ENCODE peak calls at places on chromosome 2, in six cellular contexts. U is RCC 7860; I is stimulated activated CD4-positive, alpha-beta T cell treated with anti-CD3 and anti-CD28 coated beads, Interleukin-1b, Interleukin-23, amount 100 ng/mL, for 24 hours; Z is H9; B is iPS-NIHi11; Y is A549. M is an unnamed sample.

GRCh38 chr2:17282826-17283225 is 235.4 kb downstream of the RAD51AP2 start:
- DNase-seq in Z (no peak), I (no peak), U (no peak), Y (no peak), B (no peak), M (no peak)

GRCh38 chr2:25473131-25473530 is 131.4 kb upstream of the DNMT3A start:
- DNase-seq in B (no peak), U (no peak), I (no peak), Z (no peak), Y (no peak), M (no peak)

GRCh38 chr2:169086893-169087467 is 17.6 kb downstream of the DHRS9 start:
- DNase-seq in U (peak), Z (no peak), I (no peak), Y (no peak), B (no peak), M (no peak)

GRCh38 chr2:144256996-144257707 is 262.8 kb downstream of the ZEB2 start:
- DNase-seq in B (no peak), Z (no peak), I (no peak), U (no peak), Y (no peak), M (no peak)

GRCh38 chr2:31286961-31287550 is 53.1 kb downstream of the EHD3 start:
- DNase-seq in Z (no peak), B (no peak), I (no peak), Y (no peak), U (peak), M (no peak)

GRCh38 chr2:27496357-27497287 is at the start of gene GCKR:
- DNase-seq in B (no peak), U (peak), Z (no peak), Y (no peak), I (no peak), M (no peak)

GRCh38 chr2:165953655-165954606 is at the start of gene TTC21B:
- DNase-seq in B (peak), I (peak), Y (peak), Z (peak), U (peak), M (peak)

GRCh38 chr2:215396595-215397313 is 39.1 kb downstream of the FN1 start:
- DNase-seq in I (no peak), U (no peak), Z (no peak), Y (no peak), B (no peak), M (peak)

GRCh38 chr2:72431737-72432136 is 284.1 kb upstream of the CYP26B1 start:
- DNase-seq in I (no peak), U (no peak), Y (no peak), Z (no peak), B (no peak), M (no peak)

GRCh38 chr2:225998653-225999052 is 599.1 kb downstream of the NYAP2 start:
- DNase-seq in Z (no peak), I (no peak), U (peak), B (no peak), Y (no peak), M (no peak)

GRCh38 chr2:75292826-75293225 is 93.5 kb upstream of the TACR1 start:
- DNase-seq in Z (no peak), I (no peak), B (no peak), Y (no peak), U (peak), M (peak)

GRCh38 chr2:62248226-62248625 is 52.3 kb downstream of the B3GNT2 start:
- DNase-seq in B (no peak), Y (no peak), U (no peak), Z (no peak), I (no peak), M (no peak)

GRCh38 chr2:36493221-36493620 is 104.7 kb downstream of the FEZ2 start:
- DNase-seq in Z (no peak), B (no peak), Y (no peak), U (no peak), I (no peak), M (no peak)

GRCh38 chr2:196242131-196242620 is 70.8 kb upstream of the STK17B start:
- DNase-seq in I (no peak), Z (no peak), B (no peak), U (peak), Y (no peak), M (no peak)

GRCh38 chr2:201182650-201183372 is at the start of gene CASP10:
- DNase-seq in I (no peak), Z (peak), U (peak), Y (peak), B (peak), M (no peak)

GRCh38 chr2:20457027-20457426 is 10.2 kb downstream of the RHOB start:
- DNase-seq in Z (no peak), I (no peak), U (no peak), Y (no peak), B (no peak), M (no peak)

GRCh38 chr2:28390857-28391563 is 1.6 kb upstream of the FOSL2 start:
- DNase-seq in I (no peak), B (peak), Y (peak), Z (peak), U (no peak), M (peak)

GRCh38 chr2:128319773-128320608 is 1.3 kb upstream of the HS6ST1 start:
- DNase-seq in Z (peak), B (peak), U (no peak), Y (no peak), I (no peak), M (no peak)

GRCh38 chr2:197614532-197614931 is 60.9 kb downstream of the RFTN2 start:
- DNase-seq in B (no peak), Y (no peak), Z (no peak), U (no peak), I (no peak), M (no peak)

GRCh38 chr2:126831234-126832005 is 67.3 kb upstream of the TEX51 start:
- DNase-seq in B (no peak), I (no peak), Z (no peak), Y (no peak), U (no peak), M (no peak)

GRCh38 chr2:206443735-206444527 is 599 bp downstream of the ADAM23 start:
- DNase-seq in Y (peak), B (peak), I (no peak), Z (peak), U (no peak), M (no peak)

GRCh38 chr2:204507636-204508035 is 37.6 kb upstream of the PARD3B start:
- DNase-seq in Y (no peak), Z (no peak), B (no peak), I (no peak), U (no peak), M (no peak)

GRCh38 chr2:191178806-191179514 is 28.2 kb upstream of the STAT4 start:
- DNase-seq in Z (no peak), Y (no peak), B (no peak), U (peak), I (no peak), M (peak)

GRCh38 chr2:229124126-229124525 is 147.0 kb downstream of the PID1 start:
- DNase-seq in U (no peak), Z (no peak), B (no peak), Y (no peak), I (no peak), M (no peak)

GRCh38 chr2:34012728-34013302 is 413.7 kb upstream of the FAM98A start:
- DNase-seq in Y (peak), B (peak), U (peak), I (no peak), Z (peak), M (peak)

GRCh38 chr2:8548065-8548870 is 133.6 kb upstream of the ID2 start:
- DNase-seq in I (no peak), U (no peak), Z (peak), B (no peak), Y (no peak), M (no peak)

GRCh38 chr2:11679016-11679415 is 9.0 kb upstream of the NTSR2 start:
- DNase-seq in B (no peak), Y (no peak), I (no peak), Z (no peak), U (no peak), M (no peak)

GRCh38 chr2:853203-853870 is 97.3 kb upstream of the SNTG2 start:
- DNase-seq in Z (no peak), Y (no peak), I (no peak), B (no peak), U (no peak), M (no peak)

GRCh38 chr2:232543491-232543890 is 4.0 kb downstream of the CHRNG start:
- DNase-seq in U (no peak), Y (no peak), I (no peak), B (no peak), Z (no peak), M (no peak)

GRCh38 chr2:231935207-231935524 is 9.0 kb upstream of the NPPC start:
- DNase-seq in I (no peak), Z (no peak), B (no peak), U (no peak), Y (no peak), M (no peak)

GRCh38 chr2:71711470-71711857 is 258.1 kb downstream of the DYSF start:
- DNase-seq in I (no peak), U (no peak), B (no peak), Y (no peak), Z (no peak), M (peak)